ENCODE peak calls at places on chromosomes 13 and 19, in nine cellular contexts. One of them, this sample, is unnamed. For H3K4me1, the result is how much of the 10 kb centered on the place peaks cover.

GRCh38 chr13:86109107-86109506 is 309.9 kb upstream of the SLITRK6 start:
- DNase-seq in HCT116: no peak
- DNase-seq in SK-N-SH: no peak
- DNase-seq in GM23338: no peak
- DNase-seq in MM.1S: peak
- DNase-seq in OCI-LY7: no peak
- DNase-seq in PC-3: no peak
- DNase-seq in GM23248: no peak
- DNase-seq in hepatocyte: no peak
- DNase-seq in this sample: no peak

GRCh38 chr13:99545979-99546378 is 44.7 kb downstream of the TM9SF2 start:
- DNase-seq in PC-3: no peak
- DNase-seq in OCI-LY7: no peak
- DNase-seq in GM23338: no peak
- DNase-seq in MM.1S: no peak
- DNase-seq in SK-N-SH: no peak
- DNase-seq in GM23248: no peak
- DNase-seq in hepatocyte: no peak
- DNase-seq in HCT116: no peak
- DNase-seq in this sample: peak

GRCh38 chr13:97281028-97281427 is 58.9 kb downstream of the MBNL2 start:
- DNase-seq in HCT116: no peak
- DNase-seq in hepatocyte: no peak
- DNase-seq in GM23338: no peak
- DNase-seq in SK-N-SH: no peak
- DNase-seq in PC-3: no peak
- DNase-seq in MM.1S: no peak
- DNase-seq in OCI-LY7: no peak
- DNase-seq in GM23248: no peak
- DNase-seq in this sample: no peak

GRCh38 chr13:113981611-113982295 is 7.9 kb upstream of the C13orf46 start:
- DNase-seq in GM23338: no peak
- DNase-seq in MM.1S: no peak
- DNase-seq in HCT116: no peak
- DNase-seq in SK-N-SH: no peak
- DNase-seq in PC-3: no peak
- DNase-seq in hepatocyte: no peak
- DNase-seq in GM23248: no peak
- DNase-seq in OCI-LY7: no peak
- DNase-seq in this sample: no peak

GRCh38 chr13:40440990-40441820 is 225.2 kb downstream of the FOXO1 start:
- DNase-seq in HCT116: no peak
- DNase-seq in SK-N-SH: peak
- DNase-seq in PC-3: no peak
- DNase-seq in MM.1S: no peak
- DNase-seq in GM23248: peak
- DNase-seq in hepatocyte: no peak
- DNase-seq in OCI-LY7: no peak
- DNase-seq in GM23338: no peak
- DNase-seq in this sample: no peak

GRCh38 chr19:48556163-48556562 is 4.2 kb downstream of the SULT2B1 start:
- DNase-seq in PC-3: peak
- DNase-seq in MM.1S: no peak
- DNase-seq in GM23248: peak
- DNase-seq in SK-N-SH: no peak
- DNase-seq in GM23338: peak
- DNase-seq in OCI-LY7: no peak
- DNase-seq in hepatocyte: peak
- DNase-seq in HCT116: no peak
- DNase-seq in this sample: peak

GRCh38 chr13:110314516-110315245 is 7.6 kb downstream of the COL4A2 start:
- DNase-seq in MM.1S: no peak
- DNase-seq in SK-N-SH: no peak
- DNase-seq in OCI-LY7: no peak
- DNase-seq in PC-3: no peak
- DNase-seq in GM23338: no peak
- DNase-seq in hepatocyte: no peak
- DNase-seq in GM23248: no peak
- DNase-seq in HCT116: no peak
- DNase-seq in this sample: no peak

GRCh38 chr19:17457621-17458020 is 3.1 kb downstream of the NXNL1 start:
- DNase-seq in GM23248: peak
- DNase-seq in OCI-LY7: no peak
- DNase-seq in hepatocyte: no peak
- DNase-seq in HCT116: no peak
- DNase-seq in GM23338: no peak
- DNase-seq in SK-N-SH: no peak
- DNase-seq in PC-3: no peak
- DNase-seq in MM.1S: no peak
- DNase-seq in this sample: no peak

GRCh38 chr13:100392709-100393630 is 195.6 kb downstream of the GGACT start:
- DNase-seq in HCT116: peak
- DNase-seq in OCI-LY7: no peak
- DNase-seq in hepatocyte: peak
- DNase-seq in GM23248: peak
- DNase-seq in PC-3: peak
- DNase-seq in MM.1S: peak
- DNase-seq in GM23338: peak
- DNase-seq in SK-N-SH: no peak
- DNase-seq in this sample: no peak

GRCh38 chr19:16382775-16383543 is 58.3 kb downstream of the KLF2 start:
- DNase-seq in HCT116: peak
- DNase-seq in GM23248: peak
- DNase-seq in PC-3: peak
- DNase-seq in MM.1S: peak
- DNase-seq in hepatocyte: peak
- DNase-seq in OCI-LY7: peak
- DNase-seq in SK-N-SH: peak
- DNase-seq in GM23338: peak
- DNase-seq in this sample: peak

GRCh38 chr13:28744091-28744536 is 25.3 kb upstream of the SLC46A3 start:
- DNase-seq in PC-3: peak
- DNase-seq in MM.1S: no peak
- DNase-seq in hepatocyte: no peak
- DNase-seq in GM23338: peak
- DNase-seq in SK-N-SH: no peak
- DNase-seq in OCI-LY7: no peak
- DNase-seq in HCT116: no peak
- DNase-seq in GM23248: peak
- DNase-seq in this sample: no peak

GRCh38 chr13:64293923-64294322 is 2878.3 kb upstream of the PCDH20 start:
- DNase-seq in hepatocyte: no peak
- DNase-seq in OCI-LY7: no peak
- DNase-seq in SK-N-SH: no peak
- DNase-seq in MM.1S: no peak
- DNase-seq in GM23338: no peak
- DNase-seq in PC-3: peak
- DNase-seq in GM23248: no peak
- DNase-seq in HCT116: no peak
- DNase-seq in this sample: no peak

GRCh38 chr19:1264801-1265610 is 4.1 kb upstream of the CIRBP start:
- DNase-seq in SK-N-SH: no peak
- DNase-seq in GM23248: peak
- DNase-seq in hepatocyte: peak
- DNase-seq in MM.1S: no peak
- DNase-seq in OCI-LY7: peak
- DNase-seq in GM23338: peak
- DNase-seq in HCT116: no peak
- DNase-seq in PC-3: peak
- DNase-seq in this sample: peak

GRCh38 chr19:12703056-12703455 is 6.6 kb upstream of the FBXW9 start:
- DNase-seq in GM23248: peak
- DNase-seq in hepatocyte: peak
- DNase-seq in SK-N-SH: peak
- DNase-seq in MM.1S: no peak
- DNase-seq in PC-3: peak
- DNase-seq in HCT116: peak
- DNase-seq in GM23338: peak
- DNase-seq in OCI-LY7: peak
- DNase-seq in this sample: peak

GRCh38 chr19:39474139-39474620 is 6.5 kb upstream of the TIMM50 start:
- DNase-seq in GM23338: peak
- DNase-seq in MM.1S: peak
- DNase-seq in GM23248: peak
- DNase-seq in PC-3: peak
- DNase-seq in hepatocyte: peak
- DNase-seq in HCT116: no peak
- DNase-seq in OCI-LY7: peak
- DNase-seq in SK-N-SH: peak
- DNase-seq in this sample: peak

GRCh38 chr13:41649659-41650058 is 192.3 kb downstream of the RGCC start:
- DNase-seq in MM.1S: no peak
- DNase-seq in PC-3: peak
- DNase-seq in GM23338: peak
- DNase-seq in HCT116: peak
- DNase-seq in OCI-LY7: peak
- DNase-seq in GM23248: peak
- DNase-seq in SK-N-SH: no peak
- DNase-seq in hepatocyte: no peak
- DNase-seq in this sample: peak
- H3K4me1 ChIP-seq in MM.1S: under half
- H3K4me1 ChIP-seq in PC-3: under half
- H3K4me1 ChIP-seq in GM23338: under half
- H3K4me1 ChIP-seq in HCT116: half or more
- H3K4me1 ChIP-seq in OCI-LY7: under half
- H3K4me1 ChIP-seq in GM23248: under half
- H3K4me1 ChIP-seq in SK-N-SH: under half
- H3K4me1 ChIP-seq in hepatocyte: under half
- H3K4me1 ChIP-seq in this sample: under half

DNA sequence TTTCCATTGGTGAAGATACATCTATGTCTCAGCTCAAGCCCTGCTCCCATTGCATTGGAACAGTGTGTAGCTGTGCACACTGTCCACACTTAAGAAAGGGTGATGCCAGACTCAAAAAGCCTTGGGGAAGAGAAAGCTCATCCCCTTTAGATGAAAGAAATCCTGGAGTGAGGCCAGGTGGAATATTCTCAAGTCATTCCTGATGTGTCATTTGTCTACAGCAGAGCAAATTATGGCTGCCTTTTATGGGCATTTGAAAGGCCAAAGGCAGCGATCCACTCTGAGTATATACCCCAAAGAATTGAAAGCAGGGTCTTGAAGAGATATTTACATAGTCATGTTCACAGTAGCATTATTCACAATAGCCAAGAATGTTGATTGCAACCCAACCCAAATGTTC is 214.7 kb downstream of the KCNRG start:
- DNase-seq in SK-N-SH: no peak
- DNase-seq in hepatocyte: no peak
- DNase-seq in MM.1S: no peak
- DNase-seq in GM23338: no peak
- DNase-seq in GM23248: peak
- DNase-seq in PC-3: no peak
- DNase-seq in OCI-LY7: no peak
- DNase-seq in HCT116: no peak
- DNase-seq in this sample: no peak
- TF ChIP-seq EZH2phosphoT487 in SK-N-SH: no peak
- TF ChIP-seq EZH2phosphoT487 in hepatocyte: no peak
- TF ChIP-seq EZH2phosphoT487 in MM.1S: no peak
- TF ChIP-seq EZH2phosphoT487 in GM23338: no peak
- TF ChIP-seq EZH2phosphoT487 in GM23248: no peak
- TF ChIP-seq EZH2phosphoT487 in PC-3: no peak
- TF ChIP-seq EZH2phosphoT487 in OCI-LY7: no peak
- TF ChIP-seq EZH2phosphoT487 in HCT116: no peak
- TF ChIP-seq EZH2phosphoT487 in this sample: no peak

GRCh38 chr19:6242677-6243076 is 37.1 kb downstream of the MLLT1 start:
- DNase-seq in hepatocyte: no peak
- DNase-seq in MM.1S: no peak
- DNase-seq in GM23248: no peak
- DNase-seq in HCT116: no peak
- DNase-seq in PC-3: no peak
- DNase-seq in GM23338: no peak
- DNase-seq in SK-N-SH: no peak
- DNase-seq in OCI-LY7: no peak
- DNase-seq in this sample: no peak
- H3K4me1 ChIP-seq in hepatocyte: under half
- H3K4me1 ChIP-seq in MM.1S: under half
- H3K4me1 ChIP-seq in GM23248: under half
- H3K4me1 ChIP-seq in HCT116: under half
- H3K4me1 ChIP-seq in PC-3: under half
- H3K4me1 ChIP-seq in GM23338: under half
- H3K4me1 ChIP-seq in SK-N-SH: under half
- H3K4me1 ChIP-seq in OCI-LY7: under half
- H3K4me1 ChIP-seq in this sample: under half

DNA sequence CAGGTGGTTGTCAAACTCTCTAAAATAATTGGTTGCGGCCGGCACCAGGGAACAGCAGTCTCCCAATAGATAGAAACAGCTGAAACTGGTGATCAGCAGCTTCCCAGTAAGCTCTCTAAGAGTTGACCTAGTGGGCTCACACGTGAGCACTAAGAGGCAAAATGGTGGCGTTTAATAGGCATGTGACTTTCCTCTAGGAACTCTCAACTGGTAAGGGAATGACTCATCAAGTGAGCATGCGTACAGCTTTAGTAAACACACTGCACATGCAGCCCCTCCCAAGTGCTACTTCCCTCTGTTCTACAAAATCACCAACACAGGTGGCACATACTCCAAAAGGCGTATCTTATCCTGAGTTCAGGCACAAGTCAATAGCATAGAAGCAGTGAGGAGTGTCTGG is 41.7 kb downstream of the TNFSF11 start:
- DNase-seq in HCT116: no peak
- DNase-seq in hepatocyte: peak
- DNase-seq in MM.1S: no peak
- DNase-seq in GM23248: no peak
- DNase-seq in GM23338: no peak
- DNase-seq in OCI-LY7: no peak
- DNase-seq in PC-3: peak
- DNase-seq in SK-N-SH: no peak
- DNase-seq in this sample: no peak
- TF ChIP-seq EZH2phosphoT487 in HCT116: no peak
- TF ChIP-seq EZH2phosphoT487 in hepatocyte: no peak
- TF ChIP-seq EZH2phosphoT487 in MM.1S: no peak
- TF ChIP-seq EZH2phosphoT487 in GM23248: no peak
- TF ChIP-seq EZH2phosphoT487 in GM23338: no peak
- TF ChIP-seq EZH2phosphoT487 in OCI-LY7: no peak
- TF ChIP-seq EZH2phosphoT487 in PC-3: no peak
- TF ChIP-seq EZH2phosphoT487 in SK-N-SH: no peak
- TF ChIP-seq EZH2phosphoT487 in this sample: no peak

DNA sequence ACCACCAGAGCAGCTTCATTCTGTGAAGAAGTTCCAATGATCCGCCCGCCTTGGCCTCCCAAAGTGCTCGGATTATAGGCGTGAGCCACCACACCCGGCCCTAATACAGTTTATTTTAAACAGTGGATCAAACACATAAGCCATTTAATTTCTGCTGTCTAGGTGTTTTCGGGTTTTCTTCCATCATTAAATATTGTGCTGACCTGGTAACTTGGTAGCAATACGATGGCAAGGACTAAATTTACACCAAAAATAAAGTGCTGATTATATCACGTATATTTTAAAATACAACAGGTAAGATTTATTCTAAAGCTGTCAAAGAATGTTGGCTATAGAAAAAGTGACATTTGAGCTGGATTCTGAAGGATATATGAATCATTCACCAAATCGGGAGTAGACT is 1.3 kb downstream of the MED4 start:
- DNase-seq in MM.1S: no peak
- DNase-seq in GM23248: no peak
- DNase-seq in HCT116: no peak
- DNase-seq in GM23338: no peak
- DNase-seq in PC-3: no peak
- DNase-seq in OCI-LY7: no peak
- DNase-seq in hepatocyte: no peak
- DNase-seq in SK-N-SH: no peak
- DNase-seq in this sample: no peak
- H3K4me1 ChIP-seq in MM.1S: under half
- H3K4me1 ChIP-seq in GM23248: under half
- H3K4me1 ChIP-seq in HCT116: under half
- H3K4me1 ChIP-seq in GM23338: under half
- H3K4me1 ChIP-seq in PC-3: under half
- H3K4me1 ChIP-seq in OCI-LY7: under half
- H3K4me1 ChIP-seq in hepatocyte: under half
- H3K4me1 ChIP-seq in SK-N-SH: under half
- H3K4me1 ChIP-seq in this sample: under half

This sample was measured in neural progenitor cell.